ENCODE peak calls at places on chromosome 7, in eight cellular contexts. L is AG09309, M is epithelial cell of proximal tubule, N is MCF 10A, A is lower leg skin, C is OCI-LY7, R is GM23338, K is stomach. Q is an unnamed sample.

GRCh38 chr7:770336-770735 is 43.3 kb upstream of the PRKAR1B start:
- DNase-seq in L (no peak), M (no peak), N (no peak), A (no peak), C (no peak), R (no peak), K (no peak), Q (no peak)

GRCh38 chr7:106231856-106232490 is 52.8 kb downstream of the NAMPT start:
- DNase-seq in L (no peak), M (no peak), N (no peak), A (no peak), C (no peak), R (no peak), K (no peak), Q (no peak)

GRCh38 chr7:76234931-76235441 is 33.3 kb downstream of the SRRM3 start:
- DNase-seq in L (peak), M (peak), N (peak), A (peak), C (peak), R (peak), K (peak), Q (no peak)

GRCh38 chr7:105224884-105225651 is 163.7 kb downstream of the SRPK2 start:
- DNase-seq in L (peak), M (peak), N (peak), A (no peak), C (peak), R (no peak), K (no peak), Q (no peak)

GRCh38 chr7:93835684-93836083 is 54.9 kb downstream of the TFPI2 start:
- DNase-seq in L (no peak), M (no peak), N (no peak), A (no peak), C (no peak), R (no peak), K (no peak), Q (no peak)

GRCh38 chr7:157514306-157514705 is 177.5 kb downstream of the DNAJB6 start:
- DNase-seq in L (no peak), M (no peak), N (no peak), A (no peak), C (no peak), R (no peak), K (peak), Q (peak)

GRCh38 chr7:69775231-69775771 is 177.0 kb downstream of the AUTS2 start:
- DNase-seq in L (no peak), M (no peak), N (no peak), A (peak), C (no peak), R (no peak), K (no peak), Q (no peak)

GRCh38 chr7:116930156-116930913 is 23.0 kb upstream of the ST7 start:
- DNase-seq in L (peak), M (no peak), N (peak), A (peak), C (peak), R (peak), K (peak), Q (peak)

GRCh38 chr7:55258631-55259030 is 106.5 kb upstream of the LANCL2 start:
- DNase-seq in L (no peak), M (no peak), N (no peak), A (no peak), C (no peak), R (no peak), K (no peak), Q (no peak)

GRCh38 chr7:145031162-145031561 is 195.3 kb upstream of the TPK1 start:
- DNase-seq in L (no peak), M (no peak), N (no peak), A (no peak), C (no peak), R (no peak), K (no peak), Q (no peak)

GRCh38 chr7:79880312-79880711 is 254.3 kb upstream of the GNAI1 start:
- DNase-seq in L (no peak), M (no peak), N (no peak), A (no peak), C (no peak), R (no peak), K (no peak), Q (no peak)

GRCh38 chr7:84236398-84236797 is 41.8 kb upstream of the SEMA3A start:
- DNase-seq in L (no peak), M (no peak), N (peak), A (no peak), C (no peak), R (no peak), K (no peak), Q (no peak)

GRCh38 chr7:120480930-120481329 is 208.0 kb downstream of the KCND2 start:
- DNase-seq in L (no peak), M (no peak), N (no peak), A (no peak), C (no peak), R (no peak), K (no peak), Q (no peak)

GRCh38 chr7:42673951-42674350 is 237.9 kb downstream of the C7orf25 start:
- DNase-seq in L (no peak), M (no peak), N (no peak), A (no peak), C (no peak), R (no peak), K (no peak), Q (no peak)

GRCh38 chr7:116582806-116583444 is 58.1 kb downstream of the CAV1 start:
- DNase-seq in L (peak), M (no peak), N (peak), A (no peak), C (no peak), R (no peak), K (no peak), Q (no peak)

GRCh38 chr7:11538751-11539299 is 293.2 kb downstream of the THSD7A start:
- DNase-seq in L (no peak), M (no peak), N (no peak), A (no peak), C (no peak), R (no peak), K (no peak), Q (no peak)

GRCh38 chr7:83347836-83348482 is 185.3 kb upstream of the PCLO start:
- DNase-seq in L (no peak), M (peak), N (peak), A (peak), C (no peak), R (no peak), K (no peak), Q (no peak)

GRCh38 chr7:14521183-14521582 is 381.4 kb downstream of the DGKB start:
- DNase-seq in L (no peak), M (no peak), N (no peak), A (no peak), C (no peak), R (no peak), K (no peak), Q (no peak)

GRCh38 chr7:25842201-25842726 is 309.7 kb upstream of the NFE2L3 start:
- DNase-seq in L (no peak), M (no peak), N (no peak), A (no peak), C (no peak), R (no peak), K (no peak), Q (no peak)

GRCh38 chr7:95245828-95246227 is 78.5 kb downstream of the PON1 start:
- DNase-seq in L (no peak), M (no peak), N (no peak), A (no peak), C (no peak), R (peak), K (no peak), Q (no peak)

GRCh38 chr7:36040679-36041078 is 112.4 kb upstream of the EEPD1 start:
- DNase-seq in L (no peak), M (no peak), N (no peak), A (no peak), C (no peak), R (no peak), K (no peak), Q (no peak)

GRCh38 chr7:48089415-48089975 is 430 bp downstream of the UPP1 start:
- DNase-seq in L (no peak), M (no peak), N (no peak), A (peak), C (no peak), R (peak), K (peak), Q (no peak)

GRCh38 chr7:122311719-122312118 is 7.2 kb upstream of the FEZF1 start:
- DNase-seq in L (no peak), M (no peak), N (no peak), A (no peak), C (no peak), R (peak), K (no peak), Q (no peak)

GRCh38 chr7:83301416-83301815 is 138.7 kb upstream of the PCLO start:
- DNase-seq in L (no peak), M (no peak), N (no peak), A (no peak), C (no peak), R (no peak), K (no peak), Q (no peak)

GRCh38 chr7:26490631-26491624 is 199.3 kb downstream of the SNX10 start:
- DNase-seq in L (no peak), M (no peak), N (peak), A (peak), C (no peak), R (no peak), K (no peak), Q (no peak)

GRCh38 chr7:23586159-23586558 is 11.0 kb upstream of the CCDC126 start:
- DNase-seq in L (no peak), M (no peak), N (no peak), A (no peak), C (no peak), R (no peak), K (no peak), Q (no peak)

GRCh38 chr7:98568891-98569290 is 48.2 kb upstream of the NPTX2 start:
- DNase-seq in L (no peak), M (no peak), N (no peak), A (no peak), C (no peak), R (no peak), K (no peak), Q (no peak)

GRCh38 chr7:34277016-34277800 is 371.9 kb downstream of the BMPER start:
- DNase-seq in L (no peak), M (no peak), N (peak), A (no peak), C (no peak), R (peak), K (no peak), Q (no peak)

GRCh38 chr7:80918406-80918805 is 445 bp downstream of the SEMA3C start:
- DNase-seq in L (no peak), M (no peak), N (peak), A (no peak), C (no peak), R (peak), K (no peak), Q (no peak)

GRCh38 chr7:42869131-42870020 is 42.5 kb downstream of the C7orf25 start:
- DNase-seq in L (no peak), M (no peak), N (peak), A (no peak), C (no peak), R (no peak), K (no peak), Q (no peak)

GRCh38 chr7:154304740-154305679 is 252.8 kb downstream of the DPP6 start:
- DNase-seq in L (no peak), M (no peak), N (no peak), A (no peak), C (no peak), R (no peak), K (no peak), Q (no peak)

GRCh38 chr7:108973075-108973474 is 403.4 kb downstream of the DNAJB9 start:
- DNase-seq in L (no peak), M (no peak), N (peak), A (no peak), C (no peak), R (peak), K (no peak), Q (no peak)
- TF ChIP-seq CTCF in L (no peak), M (peak), N (no peak), A (no peak), C (peak), R (peak), K (no peak), Q (peak)

GRCh38 chr7:46616636-46617035 is 695.6 kb upstream of the IGFBP3 start:
- DNase-seq in L (no peak), M (no peak), N (peak), A (no peak), C (no peak), R (no peak), K (no peak), Q (no peak)
- TF ChIP-seq CTCF in L (no peak), M (no peak), N (no peak), A (no peak), C (no peak), R (no peak), K (no peak), Q (no peak)

GRCh38 chr7:91565499-91566331 is 301.5 kb downstream of the FZD1 start:
- DNase-seq in L (no peak), M (no peak), N (no peak), A (peak), C (no peak), R (peak), K (peak), Q (no peak)
- TF ChIP-seq CTCF in L (no peak), M (no peak), N (no peak), A (no peak), C (no peak), R (no peak), K (no peak), Q (no peak)

DNA sequence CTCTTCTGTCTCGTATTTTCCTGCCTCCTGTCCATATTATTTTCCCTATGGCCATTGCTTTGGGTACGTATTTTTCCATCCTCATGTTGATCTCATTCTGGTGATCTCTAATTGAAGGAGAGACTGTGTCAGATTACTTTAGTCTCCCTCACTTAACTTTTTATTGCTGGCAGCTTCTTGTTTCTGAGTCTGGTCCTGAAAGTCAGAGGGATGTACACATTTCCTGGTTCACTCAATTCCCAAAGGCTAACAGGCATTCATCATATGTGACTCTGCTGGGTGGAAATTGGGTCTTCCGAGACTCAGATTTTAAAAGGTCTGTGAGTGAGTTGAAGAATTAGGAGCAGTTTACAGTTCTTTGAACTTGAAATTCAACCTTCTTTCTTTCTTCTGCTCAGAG is 10.9 kb downstream of the UMAD1 start:
- DNase-seq in L (no peak), M (no peak), N (no peak), A (no peak), C (no peak), R (no peak), K (no peak), Q (no peak)
- TF ChIP-seq CTCF in L (no peak), M (no peak), N (no peak), A (no peak), C (no peak), R (no peak), K (no peak), Q (no peak)

GRCh38 chr7:142301923-142302550 is 44.2 kb upstream of the PRSS58 start:
- DNase-seq in L (no peak), M (no peak), N (peak), A (no peak), C (peak), R (peak), K (no peak), Q (no peak)
- TF ChIP-seq CTCF in L (peak), M (peak), N (peak), A (no peak), C (peak), R (peak), K (peak), Q (peak)

Q was measured in chondrocyte.